ENCODE peak calls at places on chromosomes 16 and 17, in five cellular contexts. K is NCI-H748 treated with DMSO at 0.1 percent for 48 hours; F is hepatic stellate cell; O is stimulated activated CD8-positive, alpha-beta memory T cell treated with anti-CD3 and anti-CD28 coated beads, Interleukin-7, amount 100 ng/mL, for 4 hours; H is activated naive CD4-positive, alpha-beta T cell treated with anti-CD3 and anti-CD28 coated beads, Interleukin-2, amount 10 ng/mL, durations not matched to agents 7 days and 5 days. N is an unnamed sample.

GRCh38 chr16:16158741-16159374 is 64.4 kb downstream of the ABCC6 start:
- DNase-seq in F (no peak), H (no peak), O (no peak), K (no peak), N (no peak)

GRCh38 chr17:58352843-58353719 is 1.1 kb upstream of the SUPT4H1 start:
- DNase-seq in O (no peak), K (peak), H (peak), F (peak), N (peak)

GRCh38 chr17:13118311-13118710 is 100.5 kb upstream of the ELAC2 start:
- DNase-seq in F (no peak), K (no peak), H (no peak), O (no peak), N (no peak)

GRCh38 chr16:9436175-9436574 is 344.7 kb downstream of the HAPSTR1 start:
- DNase-seq in F (no peak), H (no peak), K (no peak), O (no peak), N (no peak)

GRCh38 chr17:69175812-69176517 is 34.3 kb upstream of the ABCA6 start:
- DNase-seq in O (no peak), K (no peak), F (peak), H (no peak), N (peak)

GRCh38 chr16:54359555-54359954 is 73.0 kb upstream of the IRX3 start:
- DNase-seq in F (no peak), K (no peak), H (no peak), O (no peak), N (no peak)

GRCh38 chr17:77363821-77364361 is 223.1 kb downstream of the SEC14L1 start:
- DNase-seq in F (no peak), H (no peak), O (no peak), K (no peak), N (no peak)

GRCh38 chr16:30142672-30143346 is 19.8 kb upstream of the MAPK3 start:
- DNase-seq in K (peak), F (no peak), H (peak), O (no peak), N (no peak)

GRCh38 chr17:27408891-27409290 is 47.4 kb upstream of the KSR1 start:
- DNase-seq in H (no peak), K (no peak), O (no peak), F (peak), N (no peak)

GRCh38 chr17:80253631-80254395 is 6.8 kb upstream of the RNF213 start:
- DNase-seq in O (no peak), H (no peak), K (no peak), F (no peak), N (no peak)

GRCh38 chr16:87780385-87780989 is 14.7 kb upstream of the KLHDC4 start:
- DNase-seq in H (peak), K (peak), F (no peak), O (peak), N (no peak)

GRCh38 chr16:14307623-14308356 is 236.7 kb downstream of the MRTFB start:
- DNase-seq in F (peak), K (no peak), O (no peak), H (no peak), N (no peak)

GRCh38 chr17:58308173-58308984 is 20.2 kb downstream of the TSPOAP1 start:
- DNase-seq in K (no peak), H (no peak), F (no peak), O (no peak), N (no peak)

GRCh38 chr16:28573738-28574718 is 20.3 kb downstream of the SGF29 start:
- DNase-seq in O (no peak), K (no peak), F (no peak), H (no peak), N (no peak)

GRCh38 chr17:7313028-7313889 is 1.9 kb downstream of the GPS2 start:
- DNase-seq in K (no peak), O (no peak), F (no peak), H (no peak), N (no peak)

GRCh38 chr17:32701860-32702259 is 175.1 kb downstream of the MYO1D start:
- DNase-seq in H (no peak), F (no peak), O (no peak), K (no peak), N (no peak)

GRCh38 chr17:40362696-40363479 is 1.6 kb downstream of the GJD3 start:
- DNase-seq in H (peak), K (no peak), F (peak), O (peak), N (no peak)

GRCh38 chr16:64380751-64381150 is 741.1 kb downstream of the CDH11 start:
- DNase-seq in F (no peak), O (no peak), H (no peak), K (no peak), N (no peak)

GRCh38 chr16:17374668-17375255 is 96.0 kb downstream of the XYLT1 start:
- DNase-seq in K (no peak), F (no peak), O (no peak), H (no peak), N (no peak)

GRCh38 chr16:81523387-81524115 is 78.9 kb downstream of the CMIP start:
- DNase-seq in O (no peak), H (no peak), K (no peak), F (peak), N (peak)

N was measured in astrocyte of the cerebellum.